ENCODE peak calls at places on chromosome 12, in seven cellular contexts. One of them, this sample, is unnamed.
A peak's percentile ranks its signal among the peaks of the same experiment; 100 is the strongest.

GRCh38 chr12:122226366-122227222 is 742 bp upstream of the DIABLO start:
- DNase-seq in K562: no peak
- DNase-seq in fibroblast of lung: no peak
- DNase-seq in GM23338: no peak
- DNase-seq in HCT116: no peak
- DNase-seq in hepatocyte: no peak
- DNase-seq in astrocyte: no peak
- DNase-seq in this sample: peak; percentile 14

GRCh38 chr12:53345486-53346195 is 9.5 kb upstream of the SP7 start:
- DNase-seq in K562: no peak
- DNase-seq in fibroblast of lung: peak; percentile 14
- DNase-seq in GM23338: peak; percentile 63
- DNase-seq in HCT116: no peak
- DNase-seq in hepatocyte: no peak
- DNase-seq in astrocyte: no peak
- DNase-seq in this sample: peak; percentile 94

GRCh38 chr12:26833692-26834168 is 736 bp upstream of the ITPR2 start:
- DNase-seq in K562: no peak
- DNase-seq in fibroblast of lung: peak; percentile 51
- DNase-seq in GM23338: peak; percentile 88
- DNase-seq in HCT116: no peak
- DNase-seq in hepatocyte: peak; percentile 68
- DNase-seq in astrocyte: no peak
- DNase-seq in this sample: no peak

GRCh38 chr12:82877963-82878362 is 191.3 kb downstream of the TMTC2 start:
- DNase-seq in K562: no peak
- DNase-seq in fibroblast of lung: no peak
- DNase-seq in GM23338: no peak
- DNase-seq in HCT116: no peak
- DNase-seq in hepatocyte: no peak
- DNase-seq in astrocyte: no peak
- DNase-seq in this sample: no peak

GRCh38 chr12:53539526-53539925 is 32.2 kb upstream of the NPFF start:
- DNase-seq in K562: no peak
- DNase-seq in fibroblast of lung: no peak
- DNase-seq in GM23338: no peak
- DNase-seq in HCT116: no peak
- DNase-seq in hepatocyte: no peak
- DNase-seq in astrocyte: no peak
- DNase-seq in this sample: no peak

GRCh38 chr12:47088021-47088944 is 8.5 kb upstream of the AMIGO2 start:
- DNase-seq in K562: no peak
- DNase-seq in fibroblast of lung: no peak
- DNase-seq in GM23338: no peak
- DNase-seq in HCT116: no peak
- DNase-seq in hepatocyte: peak; percentile 66
- DNase-seq in astrocyte: peak; percentile 86
- DNase-seq in this sample: no peak

GRCh38 chr12:122309564-122310121 is 43.3 kb upstream of the VPS33A start:
- DNase-seq in K562: no peak
- DNase-seq in fibroblast of lung: no peak
- DNase-seq in GM23338: no peak
- DNase-seq in HCT116: no peak
- DNase-seq in hepatocyte: no peak
- DNase-seq in astrocyte: no peak
- DNase-seq in this sample: no peak

GRCh38 chr12:84507914-84508313 is 404.7 kb downstream of the SLC6A15 start:
- DNase-seq in K562: no peak
- DNase-seq in fibroblast of lung: no peak
- DNase-seq in GM23338: no peak
- DNase-seq in HCT116: no peak
- DNase-seq in hepatocyte: no peak
- DNase-seq in astrocyte: no peak
- DNase-seq in this sample: peak; percentile 2

GRCh38 chr12:52141306-52141705 is 50.5 kb downstream of the KRT80 start:
- DNase-seq in K562: peak; percentile 45
- DNase-seq in fibroblast of lung: no peak
- DNase-seq in GM23338: peak; percentile 79
- DNase-seq in HCT116: no peak
- DNase-seq in hepatocyte: no peak
- DNase-seq in astrocyte: no peak
- DNase-seq in this sample: no peak

GRCh38 chr12:60616400-60616799 is 1020.6 kb downstream of the SLC16A7 start:
- DNase-seq in K562: no peak
- DNase-seq in fibroblast of lung: no peak
- DNase-seq in GM23338: no peak
- DNase-seq in HCT116: no peak
- DNase-seq in hepatocyte: no peak
- DNase-seq in astrocyte: no peak
- DNase-seq in this sample: no peak

GRCh38 chr12:91529829-91530228 is 347.2 kb upstream of the DCN start:
- DNase-seq in K562: no peak
- DNase-seq in fibroblast of lung: peak; percentile 8
- DNase-seq in GM23338: no peak
- DNase-seq in HCT116: no peak
- DNase-seq in hepatocyte: no peak
- DNase-seq in astrocyte: peak; percentile 8
- DNase-seq in this sample: no peak

GRCh38 chr12:50185496-50185895 is 18.3 kb upstream of the CERS5 start:
- DNase-seq in K562: no peak
- DNase-seq in fibroblast of lung: no peak
- DNase-seq in GM23338: no peak
- DNase-seq in HCT116: no peak
- DNase-seq in hepatocyte: no peak
- DNase-seq in astrocyte: peak; percentile 20
- DNase-seq in this sample: no peak

GRCh38 chr12:50185975-50186663 is 18.9 kb upstream of the CERS5 start:
- DNase-seq in K562: no peak
- DNase-seq in fibroblast of lung: no peak
- DNase-seq in GM23338: no peak
- DNase-seq in HCT116: no peak
- DNase-seq in hepatocyte: no peak
- DNase-seq in astrocyte: peak; percentile 74
- DNase-seq in this sample: peak; percentile 80

GRCh38 chr12:50182461-50182860 is 15.3 kb upstream of the CERS5 start:
- DNase-seq in K562: no peak
- DNase-seq in fibroblast of lung: no peak
- DNase-seq in GM23338: no peak
- DNase-seq in HCT116: no peak
- DNase-seq in hepatocyte: no peak
- DNase-seq in astrocyte: no peak
- DNase-seq in this sample: no peak

GRCh38 chr12:50184261-50184660 is 17.1 kb upstream of the CERS5 start:
- DNase-seq in K562: no peak
- DNase-seq in fibroblast of lung: no peak
- DNase-seq in GM23338: no peak
- DNase-seq in HCT116: no peak
- DNase-seq in hepatocyte: no peak
- DNase-seq in astrocyte: no peak
- DNase-seq in this sample: no peak

GRCh38 chr12:50181691-50182090 is 14.5 kb upstream of the CERS5 start:
- DNase-seq in K562: no peak
- DNase-seq in fibroblast of lung: no peak
- DNase-seq in GM23338: no peak
- DNase-seq in HCT116: no peak
- DNase-seq in hepatocyte: no peak
- DNase-seq in astrocyte: no peak
- DNase-seq in this sample: no peak
- H3K27ac ChIP-seq in K562: no peak overlapping the region
- H3K27ac ChIP-seq in fibroblast of lung: no peak overlapping the region
- H3K27ac ChIP-seq in GM23338: no peak overlapping the region
- H3K27ac ChIP-seq in HCT116: no peak overlapping the region
- H3K27ac ChIP-seq in hepatocyte: no peak overlapping the region
- H3K27ac ChIP-seq in astrocyte: no peak overlapping the region
- H3K27ac ChIP-seq in this sample: no peak overlapping the region

GRCh38 chr12:65082411-65082810 is 38.7 kb downstream of the WIF1 start:
- DNase-seq in K562: no peak
- DNase-seq in fibroblast of lung: no peak
- DNase-seq in GM23338: no peak
- DNase-seq in HCT116: no peak
- DNase-seq in hepatocyte: no peak
- DNase-seq in astrocyte: no peak
- DNase-seq in this sample: no peak

GRCh38 chr12:65083581-65083980 is 37.5 kb downstream of the WIF1 start:
- DNase-seq in K562: no peak
- DNase-seq in fibroblast of lung: no peak
- DNase-seq in GM23338: no peak
- DNase-seq in HCT116: no peak
- DNase-seq in hepatocyte: no peak
- DNase-seq in astrocyte: no peak
- DNase-seq in this sample: no peak

GRCh38 chr12:65090461-65090860 is 30.6 kb downstream of the WIF1 start:
- DNase-seq in K562: no peak
- DNase-seq in fibroblast of lung: no peak
- DNase-seq in GM23338: no peak
- DNase-seq in HCT116: no peak
- DNase-seq in hepatocyte: no peak
- DNase-seq in astrocyte: no peak
- DNase-seq in this sample: no peak

GRCh38 chr12:65086236-65086635 is 34.9 kb downstream of the WIF1 start:
- DNase-seq in K562: no peak
- DNase-seq in fibroblast of lung: no peak
- DNase-seq in GM23338: no peak
- DNase-seq in HCT116: no peak
- DNase-seq in hepatocyte: no peak
- DNase-seq in astrocyte: no peak
- DNase-seq in this sample: no peak

DNA sequence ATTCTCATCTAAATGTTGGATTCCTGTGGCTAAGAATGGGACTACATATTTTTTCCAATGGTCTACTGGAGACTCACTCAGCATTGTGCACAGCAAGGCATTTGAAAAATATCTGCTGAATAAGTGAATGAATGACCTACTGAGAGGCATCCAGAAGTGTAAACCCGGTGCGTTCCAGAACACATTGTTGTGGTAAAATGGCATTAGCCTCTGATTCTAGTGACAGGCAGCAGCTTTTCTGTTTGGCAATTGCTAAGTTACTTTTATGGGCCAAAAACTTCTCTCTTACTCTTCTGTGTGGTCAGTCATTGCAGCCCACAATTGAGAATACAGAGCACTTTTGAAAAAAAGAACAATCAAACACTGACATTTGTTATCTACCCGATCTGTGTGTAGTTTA is 36.5 kb downstream of the WIF1 start:
- DNase-seq in K562: no peak
- DNase-seq in fibroblast of lung: no peak
- DNase-seq in GM23338: no peak
- DNase-seq in HCT116: no peak
- DNase-seq in hepatocyte: no peak
- DNase-seq in astrocyte: peak; percentile 31
- DNase-seq in this sample: no peak
- TF ChIP-seq EZH2 in K562: no peak
- TF ChIP-seq EZH2 in fibroblast of lung: no peak
- TF ChIP-seq EZH2 in GM23338: no peak
- TF ChIP-seq EZH2 in HCT116: no peak
- TF ChIP-seq EZH2 in hepatocyte: no peak
- TF ChIP-seq EZH2 in astrocyte: no peak
- TF ChIP-seq EZH2 in this sample: no peak

DNA sequence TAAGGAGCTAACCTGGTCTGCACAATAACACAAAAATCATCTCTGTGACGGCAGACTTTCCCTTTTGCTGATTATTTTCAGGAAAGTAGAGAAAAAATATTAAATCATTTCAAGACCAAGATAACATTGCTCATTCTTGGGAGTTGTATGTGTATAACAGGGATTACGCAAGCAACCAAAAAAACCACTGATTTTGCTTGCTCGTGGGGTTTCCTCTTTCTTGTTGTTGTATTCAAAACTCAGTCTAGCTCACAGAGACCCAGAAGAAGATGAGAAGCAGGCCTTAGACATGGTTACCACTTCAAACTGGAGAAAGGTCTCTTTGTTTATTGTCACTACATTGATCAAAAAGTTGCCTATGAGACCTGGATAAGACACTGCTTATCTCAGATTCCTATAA is 2.2 kb upstream of the GLIPR1 start:
- DNase-seq in K562: no peak
- DNase-seq in fibroblast of lung: peak; percentile 82
- DNase-seq in GM23338: no peak
- DNase-seq in HCT116: no peak
- DNase-seq in hepatocyte: no peak
- DNase-seq in astrocyte: peak; percentile 51
- DNase-seq in this sample: no peak
- TF ChIP-seq CTCF in K562: no peak
- TF ChIP-seq CTCF in fibroblast of lung: no peak
- TF ChIP-seq CTCF in GM23338: no peak
- TF ChIP-seq CTCF in HCT116: no peak
- TF ChIP-seq CTCF in hepatocyte: no peak
- TF ChIP-seq CTCF in astrocyte: no peak
- TF ChIP-seq CTCF in this sample: no peak

GRCh38 chr12:127829974-127830543 is 436.9 kb upstream of the TMEM132C start:
- DNase-seq in K562: no peak
- DNase-seq in fibroblast of lung: no peak
- DNase-seq in GM23338: no peak
- DNase-seq in HCT116: no peak
- DNase-seq in hepatocyte: no peak
- DNase-seq in astrocyte: no peak
- DNase-seq in this sample: no peak
- H3K27ac ChIP-seq in K562: no peak overlapping the region
- H3K27ac ChIP-seq in fibroblast of lung: no peak overlapping the region
- H3K27ac ChIP-seq in GM23338: no peak overlapping the region
- H3K27ac ChIP-seq in HCT116: no peak overlapping the region
- H3K27ac ChIP-seq in hepatocyte: no peak overlapping the region
- H3K27ac ChIP-seq in astrocyte: no peak overlapping the region
- H3K27ac ChIP-seq in this sample: no peak overlapping the region

DNA sequence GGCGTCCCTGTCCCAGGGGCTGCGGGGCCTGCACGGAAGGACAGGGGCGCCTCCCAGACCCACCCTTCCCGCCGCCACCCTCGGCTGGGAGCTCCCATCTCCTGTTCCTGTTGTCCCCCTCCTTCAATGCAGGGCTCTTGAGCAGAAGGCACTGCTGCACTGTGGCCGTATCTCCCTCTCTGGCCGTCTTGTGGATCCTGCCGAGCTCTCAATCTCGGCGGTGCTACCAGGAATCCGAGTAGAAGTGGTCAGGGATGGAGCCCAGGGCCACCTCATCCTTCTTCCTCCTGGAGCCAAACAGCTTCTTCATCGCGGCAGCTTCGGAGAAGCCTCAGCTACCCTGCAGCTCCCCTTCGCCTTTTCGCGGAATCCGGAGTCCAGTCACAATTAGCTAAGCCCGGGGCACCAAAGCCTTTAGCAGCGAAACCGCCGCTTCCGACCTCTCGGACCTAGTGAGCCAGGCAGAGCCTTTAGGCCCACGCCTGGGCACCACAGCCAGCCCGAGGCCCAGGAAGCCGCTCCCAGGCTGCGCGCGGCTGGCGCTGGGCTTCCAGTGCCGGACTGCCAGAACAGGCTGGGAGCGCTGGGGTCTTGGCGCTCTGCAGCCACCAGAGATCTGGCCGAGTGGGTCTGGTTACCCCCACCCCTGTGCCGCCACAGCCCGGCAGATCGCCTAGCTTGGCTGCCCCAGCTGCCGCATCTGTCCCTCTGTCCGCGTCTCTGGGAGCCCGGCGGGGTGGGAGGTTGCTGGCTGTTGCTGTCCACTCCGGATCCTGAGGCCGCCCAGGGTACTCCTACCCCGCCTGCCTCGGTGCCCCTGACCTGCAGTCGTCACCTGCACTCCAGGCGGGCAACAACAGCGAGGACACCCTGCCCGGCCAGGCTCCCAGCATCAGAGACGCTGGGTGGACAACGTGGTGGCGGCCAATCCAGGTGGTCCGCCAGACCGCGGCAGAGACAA is 69.1 kb downstream of the ASCL4 start:
- DNase-seq in K562: no peak
- DNase-seq in fibroblast of lung: no peak
- DNase-seq in GM23338: peak; percentile 70
- DNase-seq in HCT116: no peak
- DNase-seq in hepatocyte: peak; percentile 23
- DNase-seq in astrocyte: peak; percentile 5
- DNase-seq in this sample: no peak
- TF ChIP-seq EZH2 in K562: no peak
- TF ChIP-seq EZH2 in fibroblast of lung: peak; percentile 70
- TF ChIP-seq EZH2 in GM23338: peak; percentile 69
- TF ChIP-seq EZH2 in HCT116: no peak
- TF ChIP-seq EZH2 in hepatocyte: peak; percentile 72
- TF ChIP-seq EZH2 in astrocyte: peak; percentile 75
- TF ChIP-seq EZH2 in this sample: peak; percentile 96

This sample was measured in A673.